ENCODE peak calls at places on chromosome 2, in four cellular contexts. One of them, this sample, is unnamed.

GRCh38 chr2:158815166-158815565 is 20.0 kb downstream of the DAPL1 start:
- DNase-seq in AG10803: no peak
- DNase-seq in fibroblast of lung: peak; percentile 23
- DNase-seq in A549: no peak
- DNase-seq in this sample: no peak

GRCh38 chr2:230713331-230714121 is 884 bp downstream of the CAB39 start:
- DNase-seq in AG10803: peak; percentile 28
- DNase-seq in fibroblast of lung: peak; percentile 23
- DNase-seq in A549: peak; percentile 16
- DNase-seq in this sample: peak; percentile 32

GRCh38 chr2:97748397-97748796 is 35.0 kb downstream of the ZAP70 start:
- DNase-seq in AG10803: peak; percentile 20
- DNase-seq in fibroblast of lung: no peak
- DNase-seq in A549: peak; percentile 51
- DNase-seq in this sample: peak; percentile 74

GRCh38 chr2:65199194-65199593 is 28.4 kb upstream of the ACTR2 start:
- DNase-seq in AG10803: no peak
- DNase-seq in fibroblast of lung: no peak
- DNase-seq in A549: no peak
- DNase-seq in this sample: no peak

GRCh38 chr2:27071990-27072830 is 756 bp upstream of the OST4 start:
- DNase-seq in AG10803: no peak
- DNase-seq in fibroblast of lung: peak; percentile 81
- DNase-seq in A549: no peak
- DNase-seq in this sample: no peak

GRCh38 chr2:71926098-71926466 is 221.6 kb downstream of the CYP26B1 start:
- DNase-seq in AG10803: no peak
- DNase-seq in fibroblast of lung: no peak
- DNase-seq in A549: no peak
- DNase-seq in this sample: no peak

GRCh38 chr2:234827096-234827860 is 124.5 kb upstream of the SH3BP4 start:
- DNase-seq in AG10803: peak; percentile 50
- DNase-seq in fibroblast of lung: no peak
- DNase-seq in A549: no peak
- DNase-seq in this sample: no peak

GRCh38 chr2:31080361-31080760 is 57.9 kb downstream of the GALNT14 start:
- DNase-seq in AG10803: no peak
- DNase-seq in fibroblast of lung: no peak
- DNase-seq in A549: no peak
- DNase-seq in this sample: no peak

GRCh38 chr2:18598848-18599484 is 9.6 kb upstream of the NT5C1B start:
- DNase-seq in AG10803: no peak
- DNase-seq in fibroblast of lung: no peak
- DNase-seq in A549: no peak
- DNase-seq in this sample: no peak

GRCh38 chr2:46825231-46825957 is 90.2 kb downstream of the MCFD2 start:
- DNase-seq in AG10803: no peak
- DNase-seq in fibroblast of lung: no peak
- DNase-seq in A549: no peak
- DNase-seq in this sample: no peak

GRCh38 chr2:76316691-76317090 is 606.0 kb upstream of the GCFC2 start:
- DNase-seq in AG10803: no peak
- DNase-seq in fibroblast of lung: no peak
- DNase-seq in A549: no peak
- DNase-seq in this sample: peak; percentile 88

GRCh38 chr2:220779918-220780317 is 792.2 kb downstream of the EPHA4 start:
- DNase-seq in AG10803: peak; percentile 43
- DNase-seq in fibroblast of lung: peak; percentile 92
- DNase-seq in A549: peak; percentile 16
- DNase-seq in this sample: no peak

GRCh38 chr2:233422050-233422639 is 67.9 kb downstream of the DGKD start:
- DNase-seq in AG10803: no peak
- DNase-seq in fibroblast of lung: no peak
- DNase-seq in A549: peak; percentile 97
- DNase-seq in this sample: peak; percentile 75

GRCh38 chr2:12087671-12088380 is 341.4 kb downstream of the LPIN1 start:
- DNase-seq in AG10803: peak; percentile 43
- DNase-seq in fibroblast of lung: no peak
- DNase-seq in A549: peak; percentile 19
- DNase-seq in this sample: no peak

GRCh38 chr2:186348200-186348599 is 137.9 kb upstream of the ZC3H15 start:
- DNase-seq in AG10803: peak; percentile 6
- DNase-seq in fibroblast of lung: peak; percentile 16
- DNase-seq in A549: no peak
- DNase-seq in this sample: no peak

GRCh38 chr2:234678721-234679120 is 181.8 kb upstream of the ARL4C start:
- DNase-seq in AG10803: peak; percentile 99
- DNase-seq in fibroblast of lung: peak; percentile 99
- DNase-seq in A549: no peak
- DNase-seq in this sample: no peak

GRCh38 chr2:9897796-9898195 is 53.7 kb upstream of the GRHL1 start:
- DNase-seq in AG10803: peak; percentile 39
- DNase-seq in fibroblast of lung: peak; percentile 61
- DNase-seq in A549: no peak
- DNase-seq in this sample: no peak

GRCh38 chr2:17682098-17682857 is 71.3 kb downstream of the SMC6 start:
- DNase-seq in AG10803: no peak
- DNase-seq in fibroblast of lung: no peak
- DNase-seq in A549: no peak
- DNase-seq in this sample: no peak

GRCh38 chr2:238138331-238139102 is at the start of gene KLHL30:
- DNase-seq in AG10803: no peak
- DNase-seq in fibroblast of lung: no peak
- DNase-seq in A549: no peak
- DNase-seq in this sample: no peak
- H3K4me3 ChIP-seq in AG10803: no peak within 1 kb of the TSS
- H3K4me3 ChIP-seq in fibroblast of lung: no peak within 1 kb of the TSS
- H3K4me3 ChIP-seq in A549: no peak within 1 kb of the TSS
- H3K4me3 ChIP-seq in this sample: no peak within 1 kb of the TSS

GRCh38 chr2:241558532-241559488 is at the start of gene BOK:
- DNase-seq in AG10803: peak; percentile 76
- DNase-seq in fibroblast of lung: peak; percentile 84
- DNase-seq in A549: peak; percentile 84
- DNase-seq in this sample: no peak

GRCh38 chr2:241559489-241560180 is 1.1 kb downstream of the BOK start:
- DNase-seq in AG10803: peak; percentile 42
- DNase-seq in fibroblast of lung: peak; percentile 59
- DNase-seq in A549: peak; percentile 60
- DNase-seq in this sample: no peak

GRCh38 chr2:241560883-241561474 is 2.4 kb downstream of the BOK start:
- DNase-seq in AG10803: no peak
- DNase-seq in fibroblast of lung: peak; percentile 49
- DNase-seq in A549: no peak
- DNase-seq in this sample: no peak

GRCh38 chr2:241561811-241562210 is 3.3 kb downstream of the BOK start:
- DNase-seq in AG10803: peak; percentile 62
- DNase-seq in fibroblast of lung: peak; percentile 81
- DNase-seq in A549: no peak
- DNase-seq in this sample: no peak

GRCh38 chr2:241560181-241560882 is 1.8 kb downstream of the BOK start:
- DNase-seq in AG10803: no peak
- DNase-seq in fibroblast of lung: no peak
- DNase-seq in A549: no peak
- DNase-seq in this sample: no peak
- H3K4me3 ChIP-seq in AG10803: peak overlapping the region; percentile 63
- H3K4me3 ChIP-seq in fibroblast of lung: peak overlapping the region; percentile 51
- H3K4me3 ChIP-seq in A549: peak overlapping the region; percentile 91
- H3K4me3 ChIP-seq in this sample: no peak overlapping the region

DNA sequence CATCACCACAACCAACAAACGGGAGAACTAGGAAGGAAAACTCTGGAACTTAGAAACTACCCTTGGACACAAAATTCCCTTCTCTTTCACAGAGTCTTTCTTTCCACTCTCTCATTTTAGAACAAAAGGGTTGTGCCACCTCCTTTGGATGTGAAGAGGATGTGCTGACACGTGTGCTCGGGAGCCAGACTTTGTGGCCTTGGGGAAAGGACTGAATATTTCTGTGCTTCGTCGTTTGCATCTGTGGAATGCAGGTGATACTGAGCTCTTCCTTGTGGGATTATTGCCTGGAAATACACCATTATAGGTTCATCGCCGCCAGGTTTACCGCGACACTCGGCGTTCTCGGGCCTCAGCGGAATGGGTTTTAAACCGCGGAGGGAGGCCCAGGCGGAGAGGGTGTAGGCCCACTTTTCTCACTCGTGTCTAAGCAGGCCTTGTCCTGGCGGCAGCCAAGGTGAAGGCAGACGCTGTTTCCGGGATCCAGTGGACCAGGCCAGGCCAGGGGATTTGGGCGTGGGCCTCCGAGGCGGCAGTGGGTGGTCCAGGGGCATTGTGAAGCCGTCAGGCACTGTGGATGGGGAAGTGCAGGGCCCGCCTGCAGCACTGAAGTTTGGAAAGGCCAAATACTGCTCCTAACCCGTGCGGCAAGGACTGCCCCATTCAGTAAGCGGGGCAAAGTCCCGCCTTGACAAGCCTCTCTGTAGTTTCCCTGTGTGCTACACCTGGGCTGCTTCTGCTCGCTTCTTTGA is 7.1 kb upstream of the DLX2 start:
- DNase-seq in AG10803: no peak
- DNase-seq in fibroblast of lung: no peak
- DNase-seq in A549: no peak
- DNase-seq in this sample: no peak
- H3K4me3 ChIP-seq in AG10803: no peak overlapping the region
- H3K4me3 ChIP-seq in fibroblast of lung: no peak overlapping the region
- H3K4me3 ChIP-seq in A549: no peak overlapping the region
- H3K4me3 ChIP-seq in this sample: no peak overlapping the region

DNA sequence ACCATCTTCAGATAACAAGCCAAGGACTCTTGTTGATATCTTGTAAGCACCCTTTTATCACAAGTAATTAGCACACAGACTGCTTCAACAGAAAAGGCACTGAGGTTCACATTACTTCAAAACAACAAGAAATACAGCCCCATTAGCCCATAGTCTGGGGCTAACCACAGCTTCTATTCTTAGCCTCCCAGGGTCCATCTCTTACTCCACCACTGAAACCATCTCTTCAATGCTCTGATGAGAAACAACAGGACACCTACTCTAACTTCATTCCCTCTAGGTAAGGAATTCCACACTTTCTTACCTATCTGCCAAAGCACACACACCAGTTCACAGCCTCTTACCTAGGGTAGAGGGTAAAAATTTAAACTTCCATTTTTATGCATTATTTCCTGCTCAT is 26.4 kb upstream of the CYTIP start:
- DNase-seq in AG10803: no peak
- DNase-seq in fibroblast of lung: no peak
- DNase-seq in A549: no peak
- DNase-seq in this sample: no peak
- H3K4me3 ChIP-seq in AG10803: no peak overlapping the region
- H3K4me3 ChIP-seq in fibroblast of lung: no peak overlapping the region
- H3K4me3 ChIP-seq in A549: no peak overlapping the region
- H3K4me3 ChIP-seq in this sample: no peak overlapping the region

This sample was measured in Jurkat, Clone E6-1.